ENCODE peak calls at places on chromosomes 12 and 14, in nine cellular contexts. B is psoas muscle, G is pancreas, U is fibroblast of lung, Q is body of pancreas, Z is ovary, S is colonic mucosa, H is AG09309, D is sigmoid colon. N is an unnamed sample.

GRCh38 chr14:89973234-89973823 is 17.6 kb downstream of the TDP1 start:
- DNase-seq in B (peak), G (no peak), U (peak), Q (peak), Z (peak), S (peak), H (peak), D (peak), N (peak)

GRCh38 chr12:94152292-94153083 is 4.1 kb downstream of the PLXNC1 start:
- DNase-seq in B (no peak), G (no peak), U (no peak), Q (peak), Z (no peak), S (no peak), H (no peak), D (no peak), N (no peak)

GRCh38 chr14:56004807-56005579 is 113.2 kb upstream of the PELI2 start:
- DNase-seq in B (no peak), G (no peak), U (peak), Q (peak), Z (peak), S (peak), H (peak), D (no peak), N (peak)

GRCh38 chr14:89422181-89422951 is 5.3 kb upstream of the FOXN3 start:
- DNase-seq in B (no peak), G (no peak), U (no peak), Q (peak), Z (no peak), S (peak), H (no peak), D (peak), N (no peak)

GRCh38 chr12:122851820-122852219 is 16.6 kb downstream of the HIP1R start:
- DNase-seq in B (no peak), G (no peak), U (peak), Q (no peak), Z (no peak), S (no peak), H (peak), D (peak), N (no peak)

GRCh38 chr14:76832503-76832988 is 6.3 kb downstream of the LRRC74A start:
- DNase-seq in B (no peak), G (no peak), U (no peak), Q (no peak), Z (no peak), S (no peak), H (no peak), D (no peak), N (peak)

GRCh38 chr12:31773223-31773750 is 44.5 kb upstream of the AMN1 start:
- DNase-seq in B (no peak), G (no peak), U (peak), Q (peak), Z (no peak), S (no peak), H (no peak), D (no peak), N (no peak)

GRCh38 chr12:107322063-107322462 is 228.7 kb upstream of the CRY1 start:
- DNase-seq in B (no peak), G (no peak), U (no peak), Q (no peak), Z (no peak), S (no peak), H (no peak), D (no peak), N (no peak)

GRCh38 chr12:50353869-50354593 is 42.4 kb downstream of the FAM186A start:
- DNase-seq in B (no peak), G (no peak), U (peak), Q (no peak), Z (no peak), S (no peak), H (no peak), D (no peak), N (no peak)

GRCh38 chr12:47977046-47977771 is 13.8 kb downstream of the TMEM106C start:
- DNase-seq in B (no peak), G (no peak), U (no peak), Q (no peak), Z (no peak), S (no peak), H (no peak), D (no peak), N (no peak)

GRCh38 chr12:110022980-110023633 is 23.9 kb downstream of the ANKRD13A start:
- DNase-seq in B (no peak), G (no peak), U (peak), Q (no peak), Z (no peak), S (no peak), H (no peak), D (no peak), N (no peak)

GRCh38 chr12:47852096-47852571 is 32.4 kb upstream of the HDAC7 start:
- DNase-seq in B (no peak), G (no peak), U (no peak), Q (no peak), Z (no peak), S (no peak), H (no peak), D (no peak), N (no peak)

GRCh38 chr12:122854554-122854953 is 19.3 kb downstream of the HIP1R start:
- DNase-seq in B (no peak), G (peak), U (no peak), Q (no peak), Z (no peak), S (no peak), H (no peak), D (no peak), N (no peak)

DNA sequence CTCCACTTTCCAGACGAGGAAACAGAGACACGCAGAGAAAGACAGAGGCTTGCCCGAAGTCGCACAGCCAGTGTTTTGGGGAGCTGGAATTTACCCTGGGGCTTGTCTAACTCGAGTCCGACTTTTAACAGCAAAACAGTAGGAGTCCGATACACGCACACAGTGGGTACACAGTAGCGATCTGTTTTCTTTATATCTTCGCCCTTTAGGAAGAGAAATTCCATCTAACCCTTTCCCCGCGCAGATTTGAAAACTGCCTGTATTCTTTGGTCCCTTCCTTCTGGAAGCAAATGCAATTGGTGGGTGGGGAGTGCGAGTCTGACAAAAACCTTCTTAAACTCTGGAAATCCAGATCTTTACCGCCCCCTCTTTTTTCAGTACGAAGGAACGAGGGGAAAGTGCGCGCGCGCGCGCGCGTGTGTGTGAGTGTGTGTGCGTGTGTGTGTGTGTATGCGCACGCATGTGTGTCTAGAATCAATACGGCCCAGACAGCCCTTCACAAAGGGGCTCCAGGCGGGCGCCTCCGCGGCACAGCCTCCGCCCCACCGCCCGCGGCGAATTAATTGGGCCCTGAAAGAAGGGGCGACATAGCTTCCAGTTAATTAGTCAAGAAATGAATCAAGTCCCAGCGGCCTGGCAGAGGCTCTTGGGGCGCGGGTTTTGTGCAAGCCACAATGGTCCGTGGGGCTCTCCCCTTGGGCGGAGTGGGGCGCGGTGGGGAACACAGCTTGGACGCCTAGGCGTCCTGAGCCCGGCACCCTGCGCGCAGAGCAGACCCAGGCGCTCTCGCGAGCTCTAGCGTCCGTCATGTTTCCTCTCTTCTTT is 14.0 kb upstream of the TBX3 start:
- DNase-seq in B (no peak), G (no peak), U (no peak), Q (no peak), Z (peak), S (no peak), H (no peak), D (no peak), N (no peak)
- H3K4me3 ChIP-seq in B (peak), G (no peak), U (peak), Q (no peak), Z (no peak), S (no peak), H (peak), D (peak), N (no peak)

GRCh38 chr12:22543246-22544037 is 900 bp downstream of the C2CD5 start:
- DNase-seq in B (peak), G (peak), U (peak), Q (peak), Z (no peak), S (peak), H (no peak), D (peak), N (no peak)

GRCh38 chr12:22541496-22541895 is 2.8 kb downstream of the C2CD5 start:
- DNase-seq in B (no peak), G (no peak), U (no peak), Q (no peak), Z (no peak), S (no peak), H (no peak), D (no peak), N (no peak)

GRCh38 chr12:22539055-22539454 is 5.3 kb downstream of the C2CD5 start:
- DNase-seq in B (no peak), G (no peak), U (no peak), Q (no peak), Z (no peak), S (no peak), H (no peak), D (no peak), N (no peak)

GRCh38 chr12:22538336-22538735 is 6.0 kb downstream of the C2CD5 start:
- DNase-seq in B (no peak), G (no peak), U (peak), Q (no peak), Z (no peak), S (no peak), H (no peak), D (no peak), N (no peak)

DNA sequence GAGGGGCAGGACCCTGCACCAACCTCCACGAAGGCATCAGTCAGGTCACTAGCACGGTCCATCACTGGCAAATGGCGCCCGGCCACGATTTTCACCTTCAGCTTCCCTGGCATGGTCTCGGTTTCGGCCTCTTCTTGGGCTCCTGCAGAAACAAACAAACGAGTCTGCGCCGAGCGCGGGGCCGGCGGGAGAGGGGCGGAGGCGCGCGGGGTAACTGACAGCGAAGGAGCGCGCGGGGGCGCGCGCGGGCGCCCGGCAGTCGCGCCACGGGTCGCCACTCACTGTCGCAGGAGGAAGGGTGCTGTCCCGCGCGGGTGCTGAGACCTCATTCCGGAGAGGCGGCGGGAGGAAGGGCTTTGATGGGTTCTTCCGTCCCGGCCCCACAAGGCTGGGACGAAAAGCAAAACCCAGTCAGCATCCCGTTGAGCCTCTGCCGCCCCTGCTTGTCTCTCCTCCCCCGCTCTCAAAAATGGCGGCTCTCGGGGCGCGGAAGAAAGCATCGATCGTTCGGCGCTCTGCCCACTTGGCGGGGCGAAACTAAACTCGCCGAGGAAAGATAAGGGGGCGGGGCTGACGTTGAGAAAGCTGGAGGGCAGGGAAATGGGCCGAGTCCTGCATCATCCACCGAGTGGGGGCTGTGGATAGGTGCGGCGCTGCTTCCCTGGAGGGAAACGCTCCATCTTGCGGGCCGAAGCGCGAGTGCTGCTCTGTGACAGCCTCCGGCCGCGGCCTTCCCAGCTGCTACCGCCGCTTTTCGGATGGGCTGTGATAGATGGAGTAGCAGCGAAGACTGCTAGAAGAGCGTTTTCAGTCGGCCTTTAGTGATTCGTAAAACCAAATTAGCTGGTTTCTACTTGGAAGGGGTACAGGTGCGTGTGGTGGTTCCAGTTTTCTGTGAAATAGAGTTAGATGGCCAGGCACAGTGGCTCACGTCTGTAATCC is at the start of gene C2CD5:
- DNase-seq in B (peak), G (peak), U (peak), Q (peak), Z (peak), S (peak), H (peak), D (peak), N (no peak)
- TF ChIP-seq CTCF in B (peak), G (no peak), U (peak), Q (peak), Z (no peak), S (no peak), H (peak), D (peak), N (peak)

GRCh38 chr12:132451172-132451835 is 38.6 kb upstream of the FBRSL1 start:
- DNase-seq in B (no peak), G (peak), U (no peak), Q (no peak), Z (no peak), S (no peak), H (no peak), D (no peak), N (no peak)

GRCh38 chr12:132447731-132448452 is 42.1 kb upstream of the FBRSL1 start:
- DNase-seq in B (no peak), G (peak), U (no peak), Q (no peak), Z (no peak), S (no peak), H (no peak), D (no peak), N (no peak)

GRCh38 chr12:132448453-132448800 is 41.5 kb upstream of the FBRSL1 start:
- DNase-seq in B (peak), G (no peak), U (no peak), Q (no peak), Z (no peak), S (no peak), H (no peak), D (no peak), N (no peak)

GRCh38 chr12:132450391-132451171 is 39.4 kb upstream of the FBRSL1 start:
- DNase-seq in B (no peak), G (peak), U (no peak), Q (no peak), Z (no peak), S (no peak), H (no peak), D (no peak), N (no peak)

DNA sequence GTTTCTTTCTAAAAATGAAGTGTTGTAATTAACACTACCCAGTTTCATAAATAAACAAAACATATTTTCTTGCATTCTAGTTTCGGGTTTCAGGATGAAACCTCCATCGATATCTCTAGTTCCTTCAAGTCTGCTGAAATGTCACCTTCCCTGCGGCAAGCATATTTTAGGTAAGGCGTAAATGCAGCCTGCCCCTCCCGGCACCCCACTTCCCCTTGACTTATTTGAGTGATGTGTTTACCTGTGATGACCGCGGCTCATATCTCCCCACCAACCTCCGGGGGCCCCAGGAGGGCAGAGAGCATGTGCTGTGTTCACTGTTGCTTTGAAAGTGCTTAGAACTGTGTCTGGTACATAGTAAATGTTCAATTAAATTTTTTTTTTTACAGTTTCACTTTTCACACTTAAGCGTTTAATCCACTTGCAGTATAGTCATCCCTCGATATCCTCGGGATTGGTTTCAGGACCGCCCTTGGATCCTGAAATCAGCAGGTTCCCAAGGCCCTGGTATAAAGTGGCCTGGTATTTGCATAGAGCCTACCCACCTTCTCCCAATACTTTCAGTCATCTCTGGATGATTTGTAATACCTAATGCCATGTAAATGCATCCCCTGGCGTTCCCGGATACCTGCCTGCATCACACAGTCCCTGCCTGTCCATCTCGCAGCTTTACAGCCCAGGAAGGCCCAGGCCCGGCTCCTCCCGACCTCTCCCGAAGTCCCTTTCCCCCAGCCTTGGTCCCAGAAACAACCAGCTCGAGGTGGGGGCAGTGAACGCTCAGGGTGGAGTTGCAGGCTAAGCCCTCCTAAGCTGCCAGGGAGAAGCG is 40.2 kb upstream of the FBRSL1 start:
- DNase-seq in B (no peak), G (peak), U (no peak), Q (no peak), Z (no peak), S (no peak), H (no peak), D (no peak), N (no peak)
- H3K4me3 ChIP-seq in B (no peak), G (no peak), U (no peak), Q (no peak), Z (no peak), S (no peak), H (no peak), D (no peak), N (no peak)

GRCh38 chr12:2693980-2694379 is 100.8 kb upstream of the FKBP4 start:
- DNase-seq in B (no peak), G (no peak), U (no peak), Q (no peak), Z (no peak), S (no peak), H (no peak), D (no peak), N (no peak)

GRCh38 chr12:2692156-2692555 is 102.6 kb upstream of the FKBP4 start:
- DNase-seq in B (no peak), G (no peak), U (no peak), Q (no peak), Z (no peak), S (no peak), H (no peak), D (no peak), N (no peak)

GRCh38 chr12:2691340-2692111 is 103.2 kb upstream of the FKBP4 start:
- DNase-seq in B (no peak), G (no peak), U (peak), Q (peak), Z (no peak), S (peak), H (no peak), D (no peak), N (no peak)

GRCh38 chr12:2691001-2691339 is 103.8 kb upstream of the FKBP4 start:
- DNase-seq in B (no peak), G (no peak), U (peak), Q (peak), Z (no peak), S (peak), H (no peak), D (no peak), N (no peak)

DNA sequence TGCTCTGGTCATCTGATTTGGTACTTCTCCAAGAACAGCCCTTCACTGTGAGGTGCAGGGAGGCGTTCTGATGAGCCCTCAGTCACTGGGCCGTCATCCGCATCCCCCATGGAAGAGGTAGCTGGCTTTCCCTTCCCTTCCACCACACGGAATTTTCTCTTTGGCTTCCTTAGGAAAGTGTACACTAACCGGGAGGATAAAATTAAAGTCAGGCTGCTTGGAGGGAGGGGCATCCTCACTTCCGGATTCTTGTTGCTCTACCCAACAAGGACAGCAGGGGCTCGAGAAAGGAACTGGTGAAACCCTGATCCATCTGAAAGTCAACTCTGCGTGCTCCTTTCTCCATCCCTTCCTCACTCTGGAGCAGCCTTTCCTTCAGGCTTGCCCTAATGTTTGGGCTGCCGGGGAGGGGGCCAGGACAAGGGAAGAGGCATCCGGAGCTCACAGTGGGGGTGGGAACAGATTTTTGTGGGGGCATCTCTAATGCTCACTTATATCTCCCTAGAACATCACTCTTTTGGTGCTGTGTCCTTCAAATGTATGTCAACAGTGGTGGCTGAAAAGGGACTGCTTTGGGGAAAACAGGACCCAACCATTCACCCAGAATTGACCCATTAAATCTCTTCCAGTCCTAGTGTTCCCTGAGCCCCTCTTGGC is 101.4 kb upstream of the FKBP4 start:
- DNase-seq in B (no peak), G (no peak), U (no peak), Q (no peak), Z (no peak), S (no peak), H (no peak), D (no peak), N (no peak)
- TF ChIP-seq CTCF in B (no peak), G (no peak), U (peak), Q (no peak), Z (no peak), S (no peak), H (no peak), D (no peak), N (no peak)

DNA sequence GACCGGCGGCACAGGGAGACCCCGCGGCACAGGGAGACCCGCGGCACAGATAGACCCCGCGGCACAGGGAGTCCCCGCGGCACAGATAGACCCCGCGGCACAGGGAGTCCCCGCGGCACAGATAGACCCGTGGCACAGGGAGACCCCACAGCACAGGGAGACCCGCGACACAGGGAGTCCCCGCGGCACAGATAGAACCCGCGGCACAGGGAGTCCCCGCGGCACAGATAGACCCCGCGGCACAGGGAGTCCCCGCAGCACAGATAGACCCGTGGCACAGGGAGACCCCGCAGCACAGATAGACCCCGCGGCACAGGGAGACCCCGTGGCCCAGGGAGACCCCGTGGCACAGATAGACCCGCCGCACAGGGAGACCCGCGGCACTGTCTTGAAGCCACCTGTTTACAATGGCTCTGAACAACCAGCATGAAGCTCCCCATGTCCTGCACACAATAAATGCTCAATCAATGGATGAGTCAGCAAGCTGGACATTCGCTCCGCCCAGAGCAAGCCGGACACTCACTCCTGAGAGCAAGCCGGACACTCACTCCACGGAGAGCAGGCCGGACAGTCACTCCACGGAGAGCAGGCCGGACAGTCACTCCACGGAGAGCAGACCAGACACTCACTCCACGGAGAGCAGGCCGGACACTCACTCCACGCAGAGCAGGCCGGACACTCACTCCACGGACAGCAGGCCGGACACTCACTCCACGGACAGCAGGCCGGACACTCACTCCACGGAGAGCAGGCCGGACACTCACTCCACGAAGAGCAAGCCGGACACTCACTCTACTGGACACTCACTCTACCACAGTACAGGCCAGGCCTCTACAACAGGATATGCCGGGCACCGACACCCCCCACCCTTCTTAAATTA is 121.9 kb downstream of the RFLNA start:
- DNase-seq in B (no peak), G (peak), U (no peak), Q (no peak), Z (no peak), S (no peak), H (no peak), D (no peak), N (no peak)
- H3K4me3 ChIP-seq in B (no peak), G (no peak), U (no peak), Q (no peak), Z (no peak), S (no peak), H (no peak), D (no peak), N (no peak)

N was measured in epithelial cell of proximal tubule.